ENCODE peak calls at places on chromosomes 16 and 17, in nine cellular contexts. One of them, this sample, is unnamed.

GRCh38 chr16:58332997-58333700 is 38.3 kb upstream of the PRSS54 start:
- DNase-seq in WTC11: peak
- DNase-seq in activated CD4-positive, alpha-beta T cell treated with anti-CD3 and anti-CD28 coated beads, Interleukin-2, amount 10 ng/mL, durations not matched to agents 7 days and 5 days: no peak
- DNase-seq in GM12864: no peak
- DNase-seq in nephron progenitor cell: no peak
- DNase-seq in iPS-NIHi11: peak
- DNase-seq in NCI-H1092: no peak
- DNase-seq in IMR-90: no peak
- DNase-seq in NCI-H460: no peak
- DNase-seq in this sample: no peak

GRCh38 chr17:4635823-4636375 is 5.6 kb downstream of the ALOX15 start:
- DNase-seq in WTC11: no peak
- DNase-seq in activated CD4-positive, alpha-beta T cell treated with anti-CD3 and anti-CD28 coated beads, Interleukin-2, amount 10 ng/mL, durations not matched to agents 7 days and 5 days: no peak
- DNase-seq in GM12864: peak
- DNase-seq in nephron progenitor cell: no peak
- DNase-seq in iPS-NIHi11: peak
- DNase-seq in NCI-H1092: no peak
- DNase-seq in IMR-90: no peak
- DNase-seq in NCI-H460: no peak
- DNase-seq in this sample: no peak

GRCh38 chr17:82266142-82266541 is 7.4 kb downstream of the CSNK1D start:
- DNase-seq in WTC11: no peak
- DNase-seq in activated CD4-positive, alpha-beta T cell treated with anti-CD3 and anti-CD28 coated beads, Interleukin-2, amount 10 ng/mL, durations not matched to agents 7 days and 5 days: no peak
- DNase-seq in GM12864: no peak
- DNase-seq in nephron progenitor cell: no peak
- DNase-seq in iPS-NIHi11: no peak
- DNase-seq in NCI-H1092: no peak
- DNase-seq in IMR-90: no peak
- DNase-seq in NCI-H460: no peak
- DNase-seq in this sample: no peak

GRCh38 chr16:2026461-2027023 is at the start of gene NHERF2:
- DNase-seq in WTC11: no peak
- DNase-seq in activated CD4-positive, alpha-beta T cell treated with anti-CD3 and anti-CD28 coated beads, Interleukin-2, amount 10 ng/mL, durations not matched to agents 7 days and 5 days: no peak
- DNase-seq in GM12864: no peak
- DNase-seq in nephron progenitor cell: peak
- DNase-seq in iPS-NIHi11: peak
- DNase-seq in NCI-H1092: no peak
- DNase-seq in IMR-90: no peak
- DNase-seq in NCI-H460: no peak
- DNase-seq in this sample: no peak

GRCh38 chr17:43552229-43552837 is 6.2 kb upstream of the ETV4 start:
- DNase-seq in WTC11: no peak
- DNase-seq in activated CD4-positive, alpha-beta T cell treated with anti-CD3 and anti-CD28 coated beads, Interleukin-2, amount 10 ng/mL, durations not matched to agents 7 days and 5 days: no peak
- DNase-seq in GM12864: no peak
- DNase-seq in nephron progenitor cell: no peak
- DNase-seq in iPS-NIHi11: no peak
- DNase-seq in NCI-H1092: no peak
- DNase-seq in IMR-90: no peak
- DNase-seq in NCI-H460: no peak
- DNase-seq in this sample: no peak

GRCh38 chr17:42247734-42248133 is 28.5 kb downstream of the STAT5B start:
- DNase-seq in WTC11: no peak
- DNase-seq in activated CD4-positive, alpha-beta T cell treated with anti-CD3 and anti-CD28 coated beads, Interleukin-2, amount 10 ng/mL, durations not matched to agents 7 days and 5 days: no peak
- DNase-seq in GM12864: no peak
- DNase-seq in nephron progenitor cell: no peak
- DNase-seq in iPS-NIHi11: no peak
- DNase-seq in NCI-H1092: no peak
- DNase-seq in IMR-90: peak
- DNase-seq in NCI-H460: no peak
- DNase-seq in this sample: no peak

GRCh38 chr16:84795338-84796053 is 24.3 kb upstream of the CRISPLD2 start:
- DNase-seq in WTC11: no peak
- DNase-seq in activated CD4-positive, alpha-beta T cell treated with anti-CD3 and anti-CD28 coated beads, Interleukin-2, amount 10 ng/mL, durations not matched to agents 7 days and 5 days: no peak
- DNase-seq in GM12864: no peak
- DNase-seq in nephron progenitor cell: no peak
- DNase-seq in iPS-NIHi11: no peak
- DNase-seq in NCI-H1092: no peak
- DNase-seq in IMR-90: peak
- DNase-seq in NCI-H460: peak
- DNase-seq in this sample: no peak

GRCh38 chr17:28968914-28969295 is 17.6 kb upstream of the PHF12 start:
- DNase-seq in WTC11: no peak
- DNase-seq in activated CD4-positive, alpha-beta T cell treated with anti-CD3 and anti-CD28 coated beads, Interleukin-2, amount 10 ng/mL, durations not matched to agents 7 days and 5 days: no peak
- DNase-seq in GM12864: no peak
- DNase-seq in nephron progenitor cell: no peak
- DNase-seq in iPS-NIHi11: no peak
- DNase-seq in NCI-H1092: no peak
- DNase-seq in IMR-90: no peak
- DNase-seq in NCI-H460: no peak
- DNase-seq in this sample: no peak

GRCh38 chr16:58329147-58329546 is 34.3 kb upstream of the PRSS54 start:
- DNase-seq in WTC11: no peak
- DNase-seq in activated CD4-positive, alpha-beta T cell treated with anti-CD3 and anti-CD28 coated beads, Interleukin-2, amount 10 ng/mL, durations not matched to agents 7 days and 5 days: no peak
- DNase-seq in GM12864: no peak
- DNase-seq in nephron progenitor cell: no peak
- DNase-seq in iPS-NIHi11: no peak
- DNase-seq in NCI-H1092: no peak
- DNase-seq in IMR-90: peak
- DNase-seq in NCI-H460: peak
- DNase-seq in this sample: no peak

GRCh38 chr17:14318109-14318905 is 17.4 kb downstream of the HS3ST3B1 start:
- DNase-seq in WTC11: no peak
- DNase-seq in activated CD4-positive, alpha-beta T cell treated with anti-CD3 and anti-CD28 coated beads, Interleukin-2, amount 10 ng/mL, durations not matched to agents 7 days and 5 days: no peak
- DNase-seq in GM12864: no peak
- DNase-seq in nephron progenitor cell: no peak
- DNase-seq in iPS-NIHi11: no peak
- DNase-seq in NCI-H1092: no peak
- DNase-seq in IMR-90: no peak
- DNase-seq in NCI-H460: no peak
- DNase-seq in this sample: no peak

GRCh38 chr16:10839271-10839661 is 20.7 kb upstream of the TVP23A start:
- DNase-seq in WTC11: no peak
- DNase-seq in activated CD4-positive, alpha-beta T cell treated with anti-CD3 and anti-CD28 coated beads, Interleukin-2, amount 10 ng/mL, durations not matched to agents 7 days and 5 days: no peak
- DNase-seq in GM12864: no peak
- DNase-seq in nephron progenitor cell: no peak
- DNase-seq in iPS-NIHi11: peak
- DNase-seq in NCI-H1092: no peak
- DNase-seq in IMR-90: no peak
- DNase-seq in NCI-H460: no peak
- DNase-seq in this sample: no peak

GRCh38 chr17:83080641-83081560 is 1.5 kb downstream of the METRNL start:
- DNase-seq in WTC11: no peak
- DNase-seq in activated CD4-positive, alpha-beta T cell treated with anti-CD3 and anti-CD28 coated beads, Interleukin-2, amount 10 ng/mL, durations not matched to agents 7 days and 5 days: peak
- DNase-seq in GM12864: no peak
- DNase-seq in nephron progenitor cell: peak
- DNase-seq in iPS-NIHi11: peak
- DNase-seq in NCI-H1092: no peak
- DNase-seq in IMR-90: peak
- DNase-seq in NCI-H460: no peak
- DNase-seq in this sample: no peak

GRCh38 chr16:49750341-49751011 is 105.4 kb downstream of the ZNF423 start:
- DNase-seq in WTC11: no peak
- DNase-seq in activated CD4-positive, alpha-beta T cell treated with anti-CD3 and anti-CD28 coated beads, Interleukin-2, amount 10 ng/mL, durations not matched to agents 7 days and 5 days: no peak
- DNase-seq in GM12864: no peak
- DNase-seq in nephron progenitor cell: no peak
- DNase-seq in iPS-NIHi11: no peak
- DNase-seq in NCI-H1092: no peak
- DNase-seq in IMR-90: no peak
- DNase-seq in NCI-H460: no peak
- DNase-seq in this sample: no peak

GRCh38 chr16:66359811-66360608 is 6.5 kb upstream of the CDH5 start:
- DNase-seq in WTC11: no peak
- DNase-seq in activated CD4-positive, alpha-beta T cell treated with anti-CD3 and anti-CD28 coated beads, Interleukin-2, amount 10 ng/mL, durations not matched to agents 7 days and 5 days: no peak
- DNase-seq in GM12864: no peak
- DNase-seq in nephron progenitor cell: no peak
- DNase-seq in iPS-NIHi11: no peak
- DNase-seq in NCI-H1092: no peak
- DNase-seq in IMR-90: no peak
- DNase-seq in NCI-H460: no peak
- DNase-seq in this sample: no peak

GRCh38 chr16:901149-901548 is 69.6 kb downstream of the LMF1 start:
- DNase-seq in WTC11: no peak
- DNase-seq in activated CD4-positive, alpha-beta T cell treated with anti-CD3 and anti-CD28 coated beads, Interleukin-2, amount 10 ng/mL, durations not matched to agents 7 days and 5 days: no peak
- DNase-seq in GM12864: no peak
- DNase-seq in nephron progenitor cell: no peak
- DNase-seq in iPS-NIHi11: no peak
- DNase-seq in NCI-H1092: no peak
- DNase-seq in IMR-90: no peak
- DNase-seq in NCI-H460: no peak
- DNase-seq in this sample: no peak

GRCh38 chr16:86150646-86151371 is 251.8 kb downstream of the IRF8 start:
- DNase-seq in WTC11: no peak
- DNase-seq in activated CD4-positive, alpha-beta T cell treated with anti-CD3 and anti-CD28 coated beads, Interleukin-2, amount 10 ng/mL, durations not matched to agents 7 days and 5 days: no peak
- DNase-seq in GM12864: no peak
- DNase-seq in nephron progenitor cell: no peak
- DNase-seq in iPS-NIHi11: no peak
- DNase-seq in NCI-H1092: no peak
- DNase-seq in IMR-90: no peak
- DNase-seq in NCI-H460: no peak
- DNase-seq in this sample: peak

GRCh38 chr17:40605301-40605700 is 40.0 kb upstream of the CCR7 start:
- DNase-seq in WTC11: no peak
- DNase-seq in activated CD4-positive, alpha-beta T cell treated with anti-CD3 and anti-CD28 coated beads, Interleukin-2, amount 10 ng/mL, durations not matched to agents 7 days and 5 days: peak
- DNase-seq in GM12864: no peak
- DNase-seq in nephron progenitor cell: no peak
- DNase-seq in iPS-NIHi11: no peak
- DNase-seq in NCI-H1092: no peak
- DNase-seq in IMR-90: no peak
- DNase-seq in NCI-H460: no peak
- DNase-seq in this sample: no peak

GRCh38 chr16:64269756-64270155 is 852.1 kb downstream of the CDH11 start:
- DNase-seq in WTC11: no peak
- DNase-seq in activated CD4-positive, alpha-beta T cell treated with anti-CD3 and anti-CD28 coated beads, Interleukin-2, amount 10 ng/mL, durations not matched to agents 7 days and 5 days: no peak
- DNase-seq in GM12864: no peak
- DNase-seq in nephron progenitor cell: no peak
- DNase-seq in iPS-NIHi11: no peak
- DNase-seq in NCI-H1092: no peak
- DNase-seq in IMR-90: peak
- DNase-seq in NCI-H460: no peak
- DNase-seq in this sample: no peak

GRCh38 chr17:2697611-2698162 is 13.9 kb downstream of the CLUH start:
- DNase-seq in WTC11: peak
- DNase-seq in activated CD4-positive, alpha-beta T cell treated with anti-CD3 and anti-CD28 coated beads, Interleukin-2, amount 10 ng/mL, durations not matched to agents 7 days and 5 days: no peak
- DNase-seq in GM12864: no peak
- DNase-seq in nephron progenitor cell: no peak
- DNase-seq in iPS-NIHi11: peak
- DNase-seq in NCI-H1092: no peak
- DNase-seq in IMR-90: no peak
- DNase-seq in NCI-H460: no peak
- DNase-seq in this sample: peak

GRCh38 chr16:12120331-12120981 is 143.9 kb downstream of the SNX29 start:
- DNase-seq in WTC11: no peak
- DNase-seq in activated CD4-positive, alpha-beta T cell treated with anti-CD3 and anti-CD28 coated beads, Interleukin-2, amount 10 ng/mL, durations not matched to agents 7 days and 5 days: no peak
- DNase-seq in GM12864: no peak
- DNase-seq in nephron progenitor cell: peak
- DNase-seq in iPS-NIHi11: no peak
- DNase-seq in NCI-H1092: no peak
- DNase-seq in IMR-90: peak
- DNase-seq in NCI-H460: peak
- DNase-seq in this sample: peak

GRCh38 chr17:38685485-38685884 is 10.7 kb upstream of the EPOP start:
- DNase-seq in WTC11: no peak
- DNase-seq in activated CD4-positive, alpha-beta T cell treated with anti-CD3 and anti-CD28 coated beads, Interleukin-2, amount 10 ng/mL, durations not matched to agents 7 days and 5 days: no peak
- DNase-seq in GM12864: no peak
- DNase-seq in nephron progenitor cell: no peak
- DNase-seq in iPS-NIHi11: no peak
- DNase-seq in NCI-H1092: no peak
- DNase-seq in IMR-90: no peak
- DNase-seq in NCI-H460: no peak
- DNase-seq in this sample: no peak

GRCh38 chr16:66007717-66008116 is 358.8 kb upstream of the CDH5 start:
- DNase-seq in WTC11: no peak
- DNase-seq in activated CD4-positive, alpha-beta T cell treated with anti-CD3 and anti-CD28 coated beads, Interleukin-2, amount 10 ng/mL, durations not matched to agents 7 days and 5 days: no peak
- DNase-seq in GM12864: no peak
- DNase-seq in nephron progenitor cell: peak
- DNase-seq in iPS-NIHi11: peak
- DNase-seq in NCI-H1092: no peak
- DNase-seq in IMR-90: peak
- DNase-seq in NCI-H460: no peak
- DNase-seq in this sample: peak

GRCh38 chr16:4537376-4538066 is 1.1 kb downstream of the CDIP1 start:
- DNase-seq in WTC11: peak
- DNase-seq in activated CD4-positive, alpha-beta T cell treated with anti-CD3 and anti-CD28 coated beads, Interleukin-2, amount 10 ng/mL, durations not matched to agents 7 days and 5 days: no peak
- DNase-seq in GM12864: no peak
- DNase-seq in nephron progenitor cell: peak
- DNase-seq in iPS-NIHi11: peak
- DNase-seq in NCI-H1092: no peak
- DNase-seq in IMR-90: no peak
- DNase-seq in NCI-H460: no peak
- DNase-seq in this sample: no peak

GRCh38 chr17:7834554-7834890 is 505 bp downstream of the KDM6B start:
- DNase-seq in WTC11: no peak
- DNase-seq in activated CD4-positive, alpha-beta T cell treated with anti-CD3 and anti-CD28 coated beads, Interleukin-2, amount 10 ng/mL, durations not matched to agents 7 days and 5 days: peak
- DNase-seq in GM12864: no peak
- DNase-seq in nephron progenitor cell: peak
- DNase-seq in iPS-NIHi11: no peak
- DNase-seq in NCI-H1092: no peak
- DNase-seq in IMR-90: no peak
- DNase-seq in NCI-H460: no peak
- DNase-seq in this sample: no peak

GRCh38 chr16:77896357-77896972 is 108.1 kb downstream of the VAT1L start:
- DNase-seq in WTC11: no peak
- DNase-seq in activated CD4-positive, alpha-beta T cell treated with anti-CD3 and anti-CD28 coated beads, Interleukin-2, amount 10 ng/mL, durations not matched to agents 7 days and 5 days: no peak
- DNase-seq in GM12864: no peak
- DNase-seq in nephron progenitor cell: no peak
- DNase-seq in iPS-NIHi11: no peak
- DNase-seq in NCI-H1092: no peak
- DNase-seq in IMR-90: no peak
- DNase-seq in NCI-H460: peak
- DNase-seq in this sample: no peak

GRCh38 chr17:82590216-82590615 is 58.0 kb downstream of the WDR45B start:
- DNase-seq in WTC11: no peak
- DNase-seq in activated CD4-positive, alpha-beta T cell treated with anti-CD3 and anti-CD28 coated beads, Interleukin-2, amount 10 ng/mL, durations not matched to agents 7 days and 5 days: no peak
- DNase-seq in GM12864: no peak
- DNase-seq in nephron progenitor cell: no peak
- DNase-seq in iPS-NIHi11: no peak
- DNase-seq in NCI-H1092: no peak
- DNase-seq in IMR-90: no peak
- DNase-seq in NCI-H460: no peak
- DNase-seq in this sample: no peak

GRCh38 chr16:51577621-51578303 is 426.7 kb upstream of the SALL1 start:
- DNase-seq in WTC11: no peak
- DNase-seq in activated CD4-positive, alpha-beta T cell treated with anti-CD3 and anti-CD28 coated beads, Interleukin-2, amount 10 ng/mL, durations not matched to agents 7 days and 5 days: no peak
- DNase-seq in GM12864: no peak
- DNase-seq in nephron progenitor cell: peak
- DNase-seq in iPS-NIHi11: no peak
- DNase-seq in NCI-H1092: peak
- DNase-seq in IMR-90: peak
- DNase-seq in NCI-H460: peak
- DNase-seq in this sample: no peak

GRCh38 chr16:29842732-29843346 is 20.2 kb downstream of the CDIPT start:
- DNase-seq in WTC11: no peak
- DNase-seq in activated CD4-positive, alpha-beta T cell treated with anti-CD3 and anti-CD28 coated beads, Interleukin-2, amount 10 ng/mL, durations not matched to agents 7 days and 5 days: no peak
- DNase-seq in GM12864: no peak
- DNase-seq in nephron progenitor cell: no peak
- DNase-seq in iPS-NIHi11: no peak
- DNase-seq in NCI-H1092: no peak
- DNase-seq in IMR-90: no peak
- DNase-seq in NCI-H460: no peak
- DNase-seq in this sample: no peak

GRCh38 chr16:29744541-29745101 is 1.2 kb downstream of the C16orf54 start:
- DNase-seq in WTC11: no peak
- DNase-seq in activated CD4-positive, alpha-beta T cell treated with anti-CD3 and anti-CD28 coated beads, Interleukin-2, amount 10 ng/mL, durations not matched to agents 7 days and 5 days: no peak
- DNase-seq in GM12864: no peak
- DNase-seq in nephron progenitor cell: no peak
- DNase-seq in iPS-NIHi11: peak
- DNase-seq in NCI-H1092: no peak
- DNase-seq in IMR-90: no peak
- DNase-seq in NCI-H460: no peak
- DNase-seq in this sample: no peak